ENCODE peak calls at places on chromosome 9, in eight cellular contexts. One of them, this sample, is unnamed.

GRCh38 chr9:68492801-68493200 is 47.9 kb downstream of the TMEM252 start:
- DNase-seq in GM03348: no peak
- DNase-seq in T-helper 2 cell: no peak
- DNase-seq in activated T-cell treated with anti-CD3 and anti-CD28 coated beads, Interleukin-2, amount 50 U/mL, for 1 hour: no peak
- DNase-seq in HEK293T: no peak
- DNase-seq in heart left ventricle: no peak
- DNase-seq in memory B cell: no peak
- DNase-seq in COR-L47: no peak
- DNase-seq in this sample: no peak

GRCh38 chr9:82531795-82532194 is 531.1 kb downstream of the RASEF start:
- DNase-seq in GM03348: no peak
- DNase-seq in T-helper 2 cell: no peak
- DNase-seq in activated T-cell treated with anti-CD3 and anti-CD28 coated beads, Interleukin-2, amount 50 U/mL, for 1 hour: no peak
- DNase-seq in HEK293T: no peak
- DNase-seq in heart left ventricle: no peak
- DNase-seq in memory B cell: no peak
- DNase-seq in COR-L47: no peak
- DNase-seq in this sample: no peak

GRCh38 chr9:34139477-34140146 is 13.1 kb upstream of the DCAF12 start:
- DNase-seq in GM03348: peak
- DNase-seq in T-helper 2 cell: no peak
- DNase-seq in activated T-cell treated with anti-CD3 and anti-CD28 coated beads, Interleukin-2, amount 50 U/mL, for 1 hour: no peak
- DNase-seq in HEK293T: no peak
- DNase-seq in heart left ventricle: peak
- DNase-seq in memory B cell: no peak
- DNase-seq in COR-L47: no peak
- DNase-seq in this sample: no peak

GRCh38 chr9:121732383-121732782 is 80.9 kb downstream of the DAB2IP start:
- DNase-seq in GM03348: no peak
- DNase-seq in T-helper 2 cell: no peak
- DNase-seq in activated T-cell treated with anti-CD3 and anti-CD28 coated beads, Interleukin-2, amount 50 U/mL, for 1 hour: no peak
- DNase-seq in HEK293T: no peak
- DNase-seq in heart left ventricle: no peak
- DNase-seq in memory B cell: no peak
- DNase-seq in COR-L47: no peak
- DNase-seq in this sample: no peak

GRCh38 chr9:81814794-81815464 is 113.3 kb upstream of the SPATA31D4 start:
- DNase-seq in GM03348: no peak
- DNase-seq in T-helper 2 cell: no peak
- DNase-seq in activated T-cell treated with anti-CD3 and anti-CD28 coated beads, Interleukin-2, amount 50 U/mL, for 1 hour: no peak
- DNase-seq in HEK293T: no peak
- DNase-seq in heart left ventricle: no peak
- DNase-seq in memory B cell: no peak
- DNase-seq in COR-L47: peak
- DNase-seq in this sample: no peak

GRCh38 chr9:84667571-84668203 is 1.8 kb upstream of the NTRK2 start:
- DNase-seq in GM03348: peak
- DNase-seq in T-helper 2 cell: no peak
- DNase-seq in activated T-cell treated with anti-CD3 and anti-CD28 coated beads, Interleukin-2, amount 50 U/mL, for 1 hour: no peak
- DNase-seq in HEK293T: peak
- DNase-seq in heart left ventricle: no peak
- DNase-seq in memory B cell: no peak
- DNase-seq in COR-L47: peak
- DNase-seq in this sample: no peak

GRCh38 chr9:91903126-91903911 is 46.7 kb downstream of the ROR2 start:
- DNase-seq in GM03348: no peak
- DNase-seq in T-helper 2 cell: no peak
- DNase-seq in activated T-cell treated with anti-CD3 and anti-CD28 coated beads, Interleukin-2, amount 50 U/mL, for 1 hour: no peak
- DNase-seq in HEK293T: no peak
- DNase-seq in heart left ventricle: no peak
- DNase-seq in memory B cell: no peak
- DNase-seq in COR-L47: no peak
- DNase-seq in this sample: no peak

GRCh38 chr9:119026120-119026519 is 343.1 kb downstream of the BRINP1 start:
- DNase-seq in GM03348: peak
- DNase-seq in T-helper 2 cell: no peak
- DNase-seq in activated T-cell treated with anti-CD3 and anti-CD28 coated beads, Interleukin-2, amount 50 U/mL, for 1 hour: no peak
- DNase-seq in HEK293T: no peak
- DNase-seq in heart left ventricle: peak
- DNase-seq in memory B cell: no peak
- DNase-seq in COR-L47: no peak
- DNase-seq in this sample: no peak

GRCh38 chr9:129436751-129437625 is 183.9 kb downstream of the C9orf50 start:
- DNase-seq in GM03348: peak
- DNase-seq in T-helper 2 cell: peak
- DNase-seq in activated T-cell treated with anti-CD3 and anti-CD28 coated beads, Interleukin-2, amount 50 U/mL, for 1 hour: peak
- DNase-seq in HEK293T: peak
- DNase-seq in heart left ventricle: peak
- DNase-seq in memory B cell: no peak
- DNase-seq in COR-L47: no peak
- DNase-seq in this sample: no peak

GRCh38 chr9:123111977-123112869 is 78.8 kb downstream of the GPR21 start:
- DNase-seq in GM03348: no peak
- DNase-seq in T-helper 2 cell: no peak
- DNase-seq in activated T-cell treated with anti-CD3 and anti-CD28 coated beads, Interleukin-2, amount 50 U/mL, for 1 hour: no peak
- DNase-seq in HEK293T: no peak
- DNase-seq in heart left ventricle: no peak
- DNase-seq in memory B cell: no peak
- DNase-seq in COR-L47: no peak
- DNase-seq in this sample: no peak

GRCh38 chr9:137870432-137870831 is 7.2 kb upstream of the CACNA1B start:
- DNase-seq in GM03348: no peak
- DNase-seq in T-helper 2 cell: no peak
- DNase-seq in activated T-cell treated with anti-CD3 and anti-CD28 coated beads, Interleukin-2, amount 50 U/mL, for 1 hour: no peak
- DNase-seq in HEK293T: no peak
- DNase-seq in heart left ventricle: no peak
- DNase-seq in memory B cell: no peak
- DNase-seq in COR-L47: no peak
- DNase-seq in this sample: no peak

GRCh38 chr9:135604437-135605237 is 34.7 kb downstream of the GLT6D1 start:
- DNase-seq in GM03348: no peak
- DNase-seq in T-helper 2 cell: no peak
- DNase-seq in activated T-cell treated with anti-CD3 and anti-CD28 coated beads, Interleukin-2, amount 50 U/mL, for 1 hour: peak
- DNase-seq in HEK293T: no peak
- DNase-seq in heart left ventricle: no peak
- DNase-seq in memory B cell: no peak
- DNase-seq in COR-L47: no peak
- DNase-seq in this sample: no peak

GRCh38 chr9:19998823-19999455 is 210.1 kb upstream of the SLC24A2 start:
- DNase-seq in GM03348: no peak
- DNase-seq in T-helper 2 cell: no peak
- DNase-seq in activated T-cell treated with anti-CD3 and anti-CD28 coated beads, Interleukin-2, amount 50 U/mL, for 1 hour: no peak
- DNase-seq in HEK293T: no peak
- DNase-seq in heart left ventricle: no peak
- DNase-seq in memory B cell: no peak
- DNase-seq in COR-L47: no peak
- DNase-seq in this sample: no peak

GRCh38 chr9:2234371-2234893 is 219.3 kb downstream of the SMARCA2 start:
- DNase-seq in GM03348: peak
- DNase-seq in T-helper 2 cell: no peak
- DNase-seq in activated T-cell treated with anti-CD3 and anti-CD28 coated beads, Interleukin-2, amount 50 U/mL, for 1 hour: no peak
- DNase-seq in HEK293T: no peak
- DNase-seq in heart left ventricle: no peak
- DNase-seq in memory B cell: no peak
- DNase-seq in COR-L47: no peak
- DNase-seq in this sample: no peak

GRCh38 chr9:89639367-89639795 is 34.6 kb downstream of the GADD45G start:
- DNase-seq in GM03348: no peak
- DNase-seq in T-helper 2 cell: no peak
- DNase-seq in activated T-cell treated with anti-CD3 and anti-CD28 coated beads, Interleukin-2, amount 50 U/mL, for 1 hour: no peak
- DNase-seq in HEK293T: no peak
- DNase-seq in heart left ventricle: peak
- DNase-seq in memory B cell: no peak
- DNase-seq in COR-L47: no peak
- DNase-seq in this sample: no peak

GRCh38 chr9:122087406-122088200 is 5.5 kb downstream of the TTLL11 start:
- DNase-seq in GM03348: peak
- DNase-seq in T-helper 2 cell: no peak
- DNase-seq in activated T-cell treated with anti-CD3 and anti-CD28 coated beads, Interleukin-2, amount 50 U/mL, for 1 hour: no peak
- DNase-seq in HEK293T: no peak
- DNase-seq in heart left ventricle: no peak
- DNase-seq in memory B cell: no peak
- DNase-seq in COR-L47: no peak
- DNase-seq in this sample: no peak

GRCh38 chr9:90642570-90643539 is at the start of gene DIRAS2:
- DNase-seq in GM03348: peak
- DNase-seq in T-helper 2 cell: no peak
- DNase-seq in activated T-cell treated with anti-CD3 and anti-CD28 coated beads, Interleukin-2, amount 50 U/mL, for 1 hour: no peak
- DNase-seq in HEK293T: peak
- DNase-seq in heart left ventricle: peak
- DNase-seq in memory B cell: peak
- DNase-seq in COR-L47: peak
- DNase-seq in this sample: peak

GRCh38 chr9:99040911-99041582 is 63.9 kb upstream of the TGFBR1 start:
- DNase-seq in GM03348: peak
- DNase-seq in T-helper 2 cell: no peak
- DNase-seq in activated T-cell treated with anti-CD3 and anti-CD28 coated beads, Interleukin-2, amount 50 U/mL, for 1 hour: no peak
- DNase-seq in HEK293T: no peak
- DNase-seq in heart left ventricle: no peak
- DNase-seq in memory B cell: no peak
- DNase-seq in COR-L47: no peak
- DNase-seq in this sample: no peak

GRCh38 chr9:90114641-90115040 is 509.8 kb downstream of the GADD45G start:
- DNase-seq in GM03348: no peak
- DNase-seq in T-helper 2 cell: no peak
- DNase-seq in activated T-cell treated with anti-CD3 and anti-CD28 coated beads, Interleukin-2, amount 50 U/mL, for 1 hour: no peak
- DNase-seq in HEK293T: no peak
- DNase-seq in heart left ventricle: no peak
- DNase-seq in memory B cell: no peak
- DNase-seq in COR-L47: no peak
- DNase-seq in this sample: no peak

GRCh38 chr9:110189001-110189400 is 19.0 kb downstream of the C9orf152 start:
- DNase-seq in GM03348: no peak
- DNase-seq in T-helper 2 cell: no peak
- DNase-seq in activated T-cell treated with anti-CD3 and anti-CD28 coated beads, Interleukin-2, amount 50 U/mL, for 1 hour: no peak
- DNase-seq in HEK293T: no peak
- DNase-seq in heart left ventricle: no peak
- DNase-seq in memory B cell: no peak
- DNase-seq in COR-L47: no peak
- DNase-seq in this sample: no peak

GRCh38 chr9:126000256-126000655 is 253.1 kb downstream of the PBX3 start:
- DNase-seq in GM03348: no peak
- DNase-seq in T-helper 2 cell: no peak
- DNase-seq in activated T-cell treated with anti-CD3 and anti-CD28 coated beads, Interleukin-2, amount 50 U/mL, for 1 hour: no peak
- DNase-seq in HEK293T: no peak
- DNase-seq in heart left ventricle: no peak
- DNase-seq in memory B cell: no peak
- DNase-seq in COR-L47: no peak
- DNase-seq in this sample: no peak

GRCh38 chr9:29214162-29214520 is 1640.9 kb upstream of the C9orf72 start:
- DNase-seq in GM03348: peak
- DNase-seq in T-helper 2 cell: no peak
- DNase-seq in activated T-cell treated with anti-CD3 and anti-CD28 coated beads, Interleukin-2, amount 50 U/mL, for 1 hour: no peak
- DNase-seq in HEK293T: peak
- DNase-seq in heart left ventricle: no peak
- DNase-seq in memory B cell: no peak
- DNase-seq in COR-L47: peak
- DNase-seq in this sample: no peak

GRCh38 chr9:4596165-4596922 is 65.8 kb upstream of the PLPP6 start:
- DNase-seq in GM03348: no peak
- DNase-seq in T-helper 2 cell: peak
- DNase-seq in activated T-cell treated with anti-CD3 and anti-CD28 coated beads, Interleukin-2, amount 50 U/mL, for 1 hour: peak
- DNase-seq in HEK293T: no peak
- DNase-seq in heart left ventricle: no peak
- DNase-seq in memory B cell: no peak
- DNase-seq in COR-L47: no peak
- DNase-seq in this sample: peak

GRCh38 chr9:550267-550790 is 291.2 kb upstream of the DMRT1 start:
- DNase-seq in GM03348: no peak
- DNase-seq in T-helper 2 cell: no peak
- DNase-seq in activated T-cell treated with anti-CD3 and anti-CD28 coated beads, Interleukin-2, amount 50 U/mL, for 1 hour: no peak
- DNase-seq in HEK293T: no peak
- DNase-seq in heart left ventricle: no peak
- DNase-seq in memory B cell: no peak
- DNase-seq in COR-L47: no peak
- DNase-seq in this sample: no peak

GRCh38 chr9:126498331-126498730 is 115.4 kb upstream of the LMX1B start:
- DNase-seq in GM03348: no peak
- DNase-seq in T-helper 2 cell: no peak
- DNase-seq in activated T-cell treated with anti-CD3 and anti-CD28 coated beads, Interleukin-2, amount 50 U/mL, for 1 hour: no peak
- DNase-seq in HEK293T: no peak
- DNase-seq in heart left ventricle: no peak
- DNase-seq in memory B cell: no peak
- DNase-seq in COR-L47: no peak
- DNase-seq in this sample: no peak

GRCh38 chr9:90499741-90500140 is 142.9 kb downstream of the DIRAS2 start:
- DNase-seq in GM03348: no peak
- DNase-seq in T-helper 2 cell: no peak
- DNase-seq in activated T-cell treated with anti-CD3 and anti-CD28 coated beads, Interleukin-2, amount 50 U/mL, for 1 hour: no peak
- DNase-seq in HEK293T: no peak
- DNase-seq in heart left ventricle: no peak
- DNase-seq in memory B cell: no peak
- DNase-seq in COR-L47: no peak
- DNase-seq in this sample: no peak

GRCh38 chr9:71734953-71735352 is 33.4 kb downstream of the CEMIP2 start:
- DNase-seq in GM03348: no peak
- DNase-seq in T-helper 2 cell: no peak
- DNase-seq in activated T-cell treated with anti-CD3 and anti-CD28 coated beads, Interleukin-2, amount 50 U/mL, for 1 hour: no peak
- DNase-seq in HEK293T: no peak
- DNase-seq in heart left ventricle: no peak
- DNase-seq in memory B cell: no peak
- DNase-seq in COR-L47: no peak
- DNase-seq in this sample: no peak

GRCh38 chr9:89786650-89787049 is 181.8 kb downstream of the GADD45G start:
- DNase-seq in GM03348: no peak
- DNase-seq in T-helper 2 cell: no peak
- DNase-seq in activated T-cell treated with anti-CD3 and anti-CD28 coated beads, Interleukin-2, amount 50 U/mL, for 1 hour: no peak
- DNase-seq in HEK293T: no peak
- DNase-seq in heart left ventricle: peak
- DNase-seq in memory B cell: no peak
- DNase-seq in COR-L47: no peak
- DNase-seq in this sample: no peak

GRCh38 chr9:93684806-93685553 is 108.6 kb downstream of the PHF2 start:
- DNase-seq in GM03348: peak
- DNase-seq in T-helper 2 cell: no peak
- DNase-seq in activated T-cell treated with anti-CD3 and anti-CD28 coated beads, Interleukin-2, amount 50 U/mL, for 1 hour: no peak
- DNase-seq in HEK293T: peak
- DNase-seq in heart left ventricle: no peak
- DNase-seq in memory B cell: no peak
- DNase-seq in COR-L47: peak
- DNase-seq in this sample: no peak

GRCh38 chr9:104858846-104859245 is 69.1 kb downstream of the ABCA1 start:
- DNase-seq in GM03348: no peak
- DNase-seq in T-helper 2 cell: no peak
- DNase-seq in activated T-cell treated with anti-CD3 and anti-CD28 coated beads, Interleukin-2, amount 50 U/mL, for 1 hour: no peak
- DNase-seq in HEK293T: no peak
- DNase-seq in heart left ventricle: no peak
- DNase-seq in memory B cell: no peak
- DNase-seq in COR-L47: no peak
- DNase-seq in this sample: no peak

GRCh38 chr9:127776195-127776918 is 2.1 kb downstream of the SH2D3C start:
- DNase-seq in GM03348: no peak
- DNase-seq in T-helper 2 cell: peak
- DNase-seq in activated T-cell treated with anti-CD3 and anti-CD28 coated beads, Interleukin-2, amount 50 U/mL, for 1 hour: peak
- DNase-seq in HEK293T: no peak
- DNase-seq in heart left ventricle: peak
- DNase-seq in memory B cell: peak
- DNase-seq in COR-L47: peak
- DNase-seq in this sample: peak

GRCh38 chr9:17757816-17758215 is 178.9 kb downstream of the SH3GL2 start:
- DNase-seq in GM03348: no peak
- DNase-seq in T-helper 2 cell: no peak
- DNase-seq in activated T-cell treated with anti-CD3 and anti-CD28 coated beads, Interleukin-2, amount 50 U/mL, for 1 hour: no peak
- DNase-seq in HEK293T: no peak
- DNase-seq in heart left ventricle: no peak
- DNase-seq in memory B cell: no peak
- DNase-seq in COR-L47: no peak
- DNase-seq in this sample: no peak

GRCh38 chr9:105421154-105421553 is 26.7 kb upstream of the FSD1L start:
- DNase-seq in GM03348: no peak
- DNase-seq in T-helper 2 cell: no peak
- DNase-seq in activated T-cell treated with anti-CD3 and anti-CD28 coated beads, Interleukin-2, amount 50 U/mL, for 1 hour: no peak
- DNase-seq in HEK293T: no peak
- DNase-seq in heart left ventricle: no peak
- DNase-seq in memory B cell: no peak
- DNase-seq in COR-L47: no peak
- DNase-seq in this sample: no peak

This sample was measured in activated naive CD8-positive, alpha-beta T cell treated with anti-CD3 and anti-CD28 coated beads, Interleukin-2, amount 50 U/mL, for 24 hours.